ENCODE peak calls at places on chromosomes 5 and 9, in four cellular contexts. One of them, this sample, is unnamed.

GRCh38 chr5:62314431-62314830 is 8.4 kb downstream of the KIF2A start:
- DNase-seq in lower lobe of right lung: no peak
- DNase-seq in CD8-positive, alpha-beta T cell: no peak
- DNase-seq in right lobe of liver: no peak
- DNase-seq in this sample: no peak

GRCh38 chr5:32147236-32147635 is 26.9 kb downstream of the GOLPH3 start:
- DNase-seq in lower lobe of right lung: no peak
- DNase-seq in CD8-positive, alpha-beta T cell: no peak
- DNase-seq in right lobe of liver: no peak
- DNase-seq in this sample: no peak

GRCh38 chr5:145941677-145942130 is 5.3 kb downstream of the SH3RF2 start:
- DNase-seq in lower lobe of right lung: no peak
- DNase-seq in CD8-positive, alpha-beta T cell: no peak
- DNase-seq in right lobe of liver: no peak
- DNase-seq in this sample: no peak

GRCh38 chr9:93143830-93144530 is 9.9 kb upstream of the NINJ1 start:
- DNase-seq in lower lobe of right lung: no peak
- DNase-seq in CD8-positive, alpha-beta T cell: peak
- DNase-seq in right lobe of liver: no peak
- DNase-seq in this sample: peak

GRCh38 chr9:114000063-114000454 is 78.0 kb downstream of the AMBP start:
- DNase-seq in lower lobe of right lung: no peak
- DNase-seq in CD8-positive, alpha-beta T cell: no peak
- DNase-seq in right lobe of liver: peak
- DNase-seq in this sample: no peak

GRCh38 chr9:2591967-2592366 is 29.6 kb upstream of the VLDLR start:
- DNase-seq in lower lobe of right lung: no peak
- DNase-seq in CD8-positive, alpha-beta T cell: no peak
- DNase-seq in right lobe of liver: no peak
- DNase-seq in this sample: no peak

GRCh38 chr9:124004608-124005007 is 7.0 kb upstream of the LHX2 start:
- DNase-seq in lower lobe of right lung: no peak
- DNase-seq in CD8-positive, alpha-beta T cell: no peak
- DNase-seq in right lobe of liver: no peak
- DNase-seq in this sample: no peak

GRCh38 chr5:175288048-175288621 is 155.8 kb downstream of the DRD1 start:
- DNase-seq in lower lobe of right lung: no peak
- DNase-seq in CD8-positive, alpha-beta T cell: no peak
- DNase-seq in right lobe of liver: no peak
- DNase-seq in this sample: no peak

GRCh38 chr9:105415344-105415980 is 32.4 kb upstream of the FSD1L start:
- DNase-seq in lower lobe of right lung: no peak
- DNase-seq in CD8-positive, alpha-beta T cell: peak
- DNase-seq in right lobe of liver: peak
- DNase-seq in this sample: peak

GRCh38 chr9:131111186-131111853 is 14.1 kb upstream of the NUP214 start:
- DNase-seq in lower lobe of right lung: no peak
- DNase-seq in CD8-positive, alpha-beta T cell: no peak
- DNase-seq in right lobe of liver: no peak
- DNase-seq in this sample: no peak

GRCh38 chr5:147310059-147310704 is 75.4 kb downstream of the STK32A start:
- DNase-seq in lower lobe of right lung: peak
- DNase-seq in CD8-positive, alpha-beta T cell: no peak
- DNase-seq in right lobe of liver: peak
- DNase-seq in this sample: no peak

GRCh38 chr9:72533322-72533721 is 11.9 kb downstream of the TMC1 start:
- DNase-seq in lower lobe of right lung: no peak
- DNase-seq in CD8-positive, alpha-beta T cell: no peak
- DNase-seq in right lobe of liver: no peak
- DNase-seq in this sample: no peak

GRCh38 chr5:80187274-80187673 is 68.6 kb downstream of the SERINC5 start:
- DNase-seq in lower lobe of right lung: no peak
- DNase-seq in CD8-positive, alpha-beta T cell: no peak
- DNase-seq in right lobe of liver: no peak
- DNase-seq in this sample: no peak

GRCh38 chr9:15357050-15357653 is 50.1 kb upstream of the TTC39B start:
- DNase-seq in lower lobe of right lung: peak
- DNase-seq in CD8-positive, alpha-beta T cell: peak
- DNase-seq in right lobe of liver: no peak
- DNase-seq in this sample: peak

GRCh38 chr5:160159991-160160826 is 41.0 kb upstream of the PWWP2A start:
- DNase-seq in lower lobe of right lung: no peak
- DNase-seq in CD8-positive, alpha-beta T cell: no peak
- DNase-seq in right lobe of liver: no peak
- DNase-seq in this sample: no peak

GRCh38 chr5:59744531-59744992 is 149.0 kb downstream of the PDE4D start:
- DNase-seq in lower lobe of right lung: no peak
- DNase-seq in CD8-positive, alpha-beta T cell: no peak
- DNase-seq in right lobe of liver: no peak
- DNase-seq in this sample: no peak

GRCh38 chr5:79728396-79728795 is 38.8 kb downstream of the CMYA5 start:
- DNase-seq in lower lobe of right lung: no peak
- DNase-seq in CD8-positive, alpha-beta T cell: no peak
- DNase-seq in right lobe of liver: no peak
- DNase-seq in this sample: no peak

GRCh38 chr5:149549461-149550266 is 1.6 kb downstream of the CSNK1A1 start:
- DNase-seq in lower lobe of right lung: no peak
- DNase-seq in CD8-positive, alpha-beta T cell: no peak
- DNase-seq in right lobe of liver: peak
- DNase-seq in this sample: peak

GRCh38 chr5:151740958-151741373 is 17.5 kb downstream of the ATOX1 start:
- DNase-seq in lower lobe of right lung: no peak
- DNase-seq in CD8-positive, alpha-beta T cell: no peak
- DNase-seq in right lobe of liver: no peak
- DNase-seq in this sample: no peak

GRCh38 chr5:97182571-97183099 is 412 bp downstream of the RIOK2 start:
- DNase-seq in lower lobe of right lung: no peak
- DNase-seq in CD8-positive, alpha-beta T cell: no peak
- DNase-seq in right lobe of liver: no peak
- DNase-seq in this sample: no peak

GRCh38 chr5:153718713-153719112 is 228.2 kb downstream of the GRIA1 start:
- DNase-seq in lower lobe of right lung: no peak
- DNase-seq in CD8-positive, alpha-beta T cell: no peak
- DNase-seq in right lobe of liver: no peak
- DNase-seq in this sample: no peak

GRCh38 chr9:83281306-83282255 is 218.6 kb upstream of the RASEF start:
- DNase-seq in lower lobe of right lung: no peak
- DNase-seq in CD8-positive, alpha-beta T cell: no peak
- DNase-seq in right lobe of liver: no peak
- DNase-seq in this sample: no peak

GRCh38 chr5:6556089-6556801 is 76.6 kb downstream of the NSUN2 start:
- DNase-seq in lower lobe of right lung: no peak
- DNase-seq in CD8-positive, alpha-beta T cell: no peak
- DNase-seq in right lobe of liver: no peak
- DNase-seq in this sample: no peak

GRCh38 chr5:88238732-88239131 is 29.9 kb downstream of the TMEM161B start:
- DNase-seq in lower lobe of right lung: no peak
- DNase-seq in CD8-positive, alpha-beta T cell: no peak
- DNase-seq in right lobe of liver: no peak
- DNase-seq in this sample: no peak

GRCh38 chr9:15317836-15318235 is 10.8 kb upstream of the TTC39B start:
- DNase-seq in lower lobe of right lung: no peak
- DNase-seq in CD8-positive, alpha-beta T cell: no peak
- DNase-seq in right lobe of liver: no peak
- DNase-seq in this sample: no peak

GRCh38 chr9:130028493-130029222 is 14.3 kb downstream of the FNBP1 start:
- DNase-seq in lower lobe of right lung: no peak
- DNase-seq in CD8-positive, alpha-beta T cell: no peak
- DNase-seq in right lobe of liver: peak
- DNase-seq in this sample: no peak

GRCh38 chr9:129737479-129738269 is 15.2 kb downstream of the PTGES start:
- DNase-seq in lower lobe of right lung: peak
- DNase-seq in CD8-positive, alpha-beta T cell: peak
- DNase-seq in right lobe of liver: peak
- DNase-seq in this sample: peak

GRCh38 chr5:161058751-161059150 is 206.7 kb upstream of the ATP10B start:
- DNase-seq in lower lobe of right lung: no peak
- DNase-seq in CD8-positive, alpha-beta T cell: no peak
- DNase-seq in right lobe of liver: no peak
- DNase-seq in this sample: no peak

GRCh38 chr9:111712369-111712768 is 51.0 kb downstream of the GNG10 start:
- DNase-seq in lower lobe of right lung: no peak
- DNase-seq in CD8-positive, alpha-beta T cell: no peak
- DNase-seq in right lobe of liver: no peak
- DNase-seq in this sample: no peak

DNA sequence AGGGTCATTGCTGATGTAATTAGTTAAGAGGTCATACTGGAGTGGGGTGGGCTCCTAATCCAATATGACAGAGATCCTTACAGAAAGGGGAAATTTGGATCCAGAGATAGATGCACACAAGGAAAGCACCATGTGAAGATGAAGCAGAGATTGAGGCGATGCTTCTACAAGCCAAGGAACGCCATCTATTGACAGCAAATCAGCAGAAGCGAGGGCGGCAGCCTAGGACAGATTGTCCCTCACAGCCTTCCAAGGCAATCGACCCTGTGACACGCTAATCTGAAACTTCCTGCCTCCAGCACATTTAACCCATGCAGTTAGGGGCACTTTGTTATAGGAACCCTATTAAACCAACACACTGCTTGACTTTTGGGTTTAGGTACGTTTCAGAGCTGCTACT is 285.1 kb upstream of the DAP start:
- DNase-seq in lower lobe of right lung: no peak
- DNase-seq in CD8-positive, alpha-beta T cell: no peak
- DNase-seq in right lobe of liver: no peak
- DNase-seq in this sample: no peak
- TF ChIP-seq CTCF in lower lobe of right lung: no peak
- TF ChIP-seq CTCF in CD8-positive, alpha-beta T cell: no peak
- TF ChIP-seq CTCF in right lobe of liver: no peak
- TF ChIP-seq CTCF in this sample: no peak

GRCh38 chr5:112483704-112484103 is 64.6 kb upstream of the EPB41L4A start:
- DNase-seq in lower lobe of right lung: no peak
- DNase-seq in CD8-positive, alpha-beta T cell: no peak
- DNase-seq in right lobe of liver: no peak
- DNase-seq in this sample: no peak

GRCh38 chr5:112479418-112479817 is 60.3 kb upstream of the EPB41L4A start:
- DNase-seq in lower lobe of right lung: no peak
- DNase-seq in CD8-positive, alpha-beta T cell: no peak
- DNase-seq in right lobe of liver: no peak
- DNase-seq in this sample: no peak

GRCh38 chr5:112485802-112486427 is 66.8 kb upstream of the EPB41L4A start:
- DNase-seq in lower lobe of right lung: no peak
- DNase-seq in CD8-positive, alpha-beta T cell: no peak
- DNase-seq in right lobe of liver: no peak
- DNase-seq in this sample: no peak

GRCh38 chr5:112475747-112476435 is 56.8 kb upstream of the EPB41L4A start:
- DNase-seq in lower lobe of right lung: no peak
- DNase-seq in CD8-positive, alpha-beta T cell: no peak
- DNase-seq in right lobe of liver: no peak
- DNase-seq in this sample: no peak

GRCh38 chr5:112480501-112480900 is 61.4 kb upstream of the EPB41L4A start:
- DNase-seq in lower lobe of right lung: no peak
- DNase-seq in CD8-positive, alpha-beta T cell: no peak
- DNase-seq in right lobe of liver: no peak
- DNase-seq in this sample: no peak
- H3K27ac ChIP-seq in lower lobe of right lung: no peak
- H3K27ac ChIP-seq in CD8-positive, alpha-beta T cell: no peak
- H3K27ac ChIP-seq in right lobe of liver: no peak
- H3K27ac ChIP-seq in this sample: no peak

GRCh38 chr9:101027246-101027645 is 1.3 kb upstream of the PLPPR1 start:
- DNase-seq in lower lobe of right lung: no peak
- DNase-seq in CD8-positive, alpha-beta T cell: no peak
- DNase-seq in right lobe of liver: no peak
- DNase-seq in this sample: no peak

GRCh38 chr9:101027733-101028345 is 688 bp upstream of the PLPPR1 start:
- DNase-seq in lower lobe of right lung: no peak
- DNase-seq in CD8-positive, alpha-beta T cell: no peak
- DNase-seq in right lobe of liver: no peak
- DNase-seq in this sample: no peak

GRCh38 chr9:101030022-101030391 is 1.5 kb downstream of the PLPPR1 start:
- DNase-seq in lower lobe of right lung: no peak
- DNase-seq in CD8-positive, alpha-beta T cell: no peak
- DNase-seq in right lobe of liver: no peak
- DNase-seq in this sample: no peak

GRCh38 chr9:101029300-101030021 is 934 bp downstream of the PLPPR1 start:
- DNase-seq in lower lobe of right lung: no peak
- DNase-seq in CD8-positive, alpha-beta T cell: no peak
- DNase-seq in right lobe of liver: no peak
- DNase-seq in this sample: no peak

GRCh38 chr9:101028346-101029299 is at the start of gene PLPPR1:
- DNase-seq in lower lobe of right lung: peak
- DNase-seq in CD8-positive, alpha-beta T cell: no peak
- DNase-seq in right lobe of liver: peak
- DNase-seq in this sample: no peak
- TF ChIP-seq CTCF in lower lobe of right lung: no peak
- TF ChIP-seq CTCF in CD8-positive, alpha-beta T cell: no peak
- TF ChIP-seq CTCF in right lobe of liver: peak
- TF ChIP-seq CTCF in this sample: no peak

GRCh38 chr9:128702949-128703615 is 779 bp downstream of the PKN3 start:
- DNase-seq in lower lobe of right lung: peak
- DNase-seq in CD8-positive, alpha-beta T cell: no peak
- DNase-seq in right lobe of liver: peak
- DNase-seq in this sample: no peak

GRCh38 chr9:128705051-128705965 is 3.0 kb downstream of the PKN3 start:
- DNase-seq in lower lobe of right lung: peak
- DNase-seq in CD8-positive, alpha-beta T cell: no peak
- DNase-seq in right lobe of liver: peak
- DNase-seq in this sample: no peak

GRCh38 chr9:128702445-128702948 is at the start of gene PKN3:
- DNase-seq in lower lobe of right lung: peak
- DNase-seq in CD8-positive, alpha-beta T cell: peak
- DNase-seq in right lobe of liver: peak
- DNase-seq in this sample: peak

GRCh38 chr9:128704356-128704670 is 2.0 kb downstream of the PKN3 start:
- DNase-seq in lower lobe of right lung: no peak
- DNase-seq in CD8-positive, alpha-beta T cell: no peak
- DNase-seq in right lobe of liver: no peak
- DNase-seq in this sample: no peak

GRCh38 chr9:128703616-128704355 is 1.5 kb downstream of the PKN3 start:
- DNase-seq in lower lobe of right lung: peak
- DNase-seq in CD8-positive, alpha-beta T cell: no peak
- DNase-seq in right lobe of liver: peak
- DNase-seq in this sample: no peak
- H3K27ac ChIP-seq in lower lobe of right lung: peak
- H3K27ac ChIP-seq in CD8-positive, alpha-beta T cell: no peak
- H3K27ac ChIP-seq in right lobe of liver: no peak
- H3K27ac ChIP-seq in this sample: no peak

GRCh38 chr9:120416816-120417427 is 163.0 kb downstream of the CDK5RAP2 start:
- DNase-seq in lower lobe of right lung: no peak
- DNase-seq in CD8-positive, alpha-beta T cell: no peak
- DNase-seq in right lobe of liver: no peak
- DNase-seq in this sample: no peak
- TF ChIP-seq CTCF in lower lobe of right lung: no peak
- TF ChIP-seq CTCF in CD8-positive, alpha-beta T cell: no peak
- TF ChIP-seq CTCF in right lobe of liver: no peak
- TF ChIP-seq CTCF in this sample: no peak